ENCODE peak calls at places on chromosomes 3 and 15, in five cellular contexts. U is PC-3, E is MM.1S, F is HCT116, T is neural progenitor cell. N is an unnamed sample.

GRCh38 chr3:9179826-9180763 is 69.4 kb downstream of the SRGAP3 start:
- DNase-seq in E (no peak), T (no peak), F (no peak), U (no peak), N (no peak)

GRCh38 chr3:65101450-65101849 is 413.6 kb upstream of the ADAMTS9 start:
- DNase-seq in U (no peak), F (no peak), T (no peak), E (no peak), N (no peak)

GRCh38 chr3:18237251-18238005 is 187.7 kb downstream of the SATB1 start:
- DNase-seq in F (peak), E (no peak), U (peak), T (no peak), N (peak)

GRCh38 chr3:14577897-14578296 is 37.8 kb upstream of the GRIP2 start:
- DNase-seq in T (no peak), U (peak), F (no peak), E (no peak), N (no peak)

GRCh38 chr3:171810278-171811058 is at the start of gene PLD1:
- DNase-seq in E (peak), F (peak), U (peak), T (peak), N (peak)

GRCh38 chr3:172538368-172539264 is 15.4 kb upstream of the TNFSF10 start:
- DNase-seq in F (no peak), T (no peak), E (no peak), U (no peak), N (no peak)

GRCh38 chr3:55077726-55078125 is 149.9 kb upstream of the LRTM1 start:
- DNase-seq in T (no peak), F (no peak), E (no peak), U (no peak), N (no peak)

GRCh38 chr3:128884992-128885391 is 5.6 kb downstream of the ACAD9 start:
- DNase-seq in F (no peak), T (no peak), E (peak), U (no peak), N (no peak)

GRCh38 chr3:49556500-49557275 is 2.4 kb downstream of the BSN start:
- DNase-seq in F (no peak), T (no peak), E (no peak), U (no peak), N (no peak)
- TF ChIP-seq EZH2phosphoT487 in F (no peak), T (no peak), E (no peak), U (no peak), N (no peak)

GRCh38 chr3:10992017-10992945 is at the start of gene SLC6A1:
- DNase-seq in U (no peak), F (no peak), E (no peak), T (peak), N (peak)
- TF ChIP-seq EZH2 in U (no peak), F (no peak), E (no peak), T (no peak), N (peak)

GRCh38 chr3:12948891-12949711 is 107.7 kb upstream of the RPL32 start:
- DNase-seq in F (peak), T (no peak), U (peak), E (no peak), N (peak)

GRCh38 chr3:12946661-12947316 is 105.4 kb upstream of the RPL32 start:
- DNase-seq in F (no peak), T (no peak), U (no peak), E (no peak), N (peak)

GRCh38 chr3:12948371-12948770 is 107.0 kb upstream of the RPL32 start:
- DNase-seq in U (no peak), T (no peak), F (no peak), E (no peak), N (peak)

GRCh38 chr3:12946134-12946533 is 104.8 kb upstream of the RPL32 start:
- DNase-seq in F (no peak), E (no peak), T (no peak), U (no peak), N (no peak)

GRCh38 chr3:12947504-12948369 is 106.4 kb upstream of the RPL32 start:
- DNase-seq in T (no peak), F (no peak), E (no peak), U (peak), N (peak)
- H3K9ac ChIP-seq in T (no peak), F (peak), E (no peak), U (no peak), N (peak)

DNA sequence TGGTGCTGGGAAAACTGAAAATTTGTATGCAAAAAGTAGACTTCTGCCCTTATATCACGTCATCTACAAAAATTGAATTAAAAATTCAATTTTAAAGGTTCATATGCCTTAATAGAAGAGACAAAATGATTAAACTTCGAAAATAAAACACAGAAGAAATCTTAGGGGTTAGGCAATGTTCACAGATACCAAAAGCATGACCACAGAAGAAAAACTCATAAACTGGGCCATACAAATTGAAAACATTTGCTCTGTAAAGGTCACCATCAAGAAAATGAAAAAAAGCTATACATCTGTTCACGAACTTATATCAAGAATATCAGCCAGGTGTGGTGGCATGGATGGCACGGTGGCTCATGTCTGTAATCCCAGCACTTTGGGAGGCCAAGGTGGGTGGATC is 245.1 kb downstream of the PCCB start:
- DNase-seq in E (no peak), U (no peak), T (no peak), F (no peak), N (peak)
- TF ChIP-seq EZH2phosphoT487 in E (no peak), U (no peak), T (no peak), F (no peak), N (no peak)

GRCh38 chr3:71271616-71272015 is 311.9 kb downstream of the FOXP1 start:
- DNase-seq in U (no peak), F (no peak), T (no peak), E (no peak), N (no peak)

GRCh38 chr3:71281173-71281738 is 302.3 kb downstream of the FOXP1 start:
- DNase-seq in E (no peak), T (no peak), U (no peak), F (no peak), N (no peak)

GRCh38 chr3:71276531-71276930 is 307.0 kb downstream of the FOXP1 start:
- DNase-seq in U (no peak), T (no peak), F (no peak), E (no peak), N (no peak)
- TF ChIP-seq EZH2 in U (no peak), T (no peak), F (no peak), E (no peak), N (no peak)

GRCh38 chr15:67134577-67135492 is 69.4 kb downstream of the SMAD3 start:
- DNase-seq in E (no peak), U (no peak), T (no peak), F (no peak), N (no peak)
- H3K9ac ChIP-seq in E (peak), U (no peak), T (no peak), F (peak), N (peak)

DNA sequence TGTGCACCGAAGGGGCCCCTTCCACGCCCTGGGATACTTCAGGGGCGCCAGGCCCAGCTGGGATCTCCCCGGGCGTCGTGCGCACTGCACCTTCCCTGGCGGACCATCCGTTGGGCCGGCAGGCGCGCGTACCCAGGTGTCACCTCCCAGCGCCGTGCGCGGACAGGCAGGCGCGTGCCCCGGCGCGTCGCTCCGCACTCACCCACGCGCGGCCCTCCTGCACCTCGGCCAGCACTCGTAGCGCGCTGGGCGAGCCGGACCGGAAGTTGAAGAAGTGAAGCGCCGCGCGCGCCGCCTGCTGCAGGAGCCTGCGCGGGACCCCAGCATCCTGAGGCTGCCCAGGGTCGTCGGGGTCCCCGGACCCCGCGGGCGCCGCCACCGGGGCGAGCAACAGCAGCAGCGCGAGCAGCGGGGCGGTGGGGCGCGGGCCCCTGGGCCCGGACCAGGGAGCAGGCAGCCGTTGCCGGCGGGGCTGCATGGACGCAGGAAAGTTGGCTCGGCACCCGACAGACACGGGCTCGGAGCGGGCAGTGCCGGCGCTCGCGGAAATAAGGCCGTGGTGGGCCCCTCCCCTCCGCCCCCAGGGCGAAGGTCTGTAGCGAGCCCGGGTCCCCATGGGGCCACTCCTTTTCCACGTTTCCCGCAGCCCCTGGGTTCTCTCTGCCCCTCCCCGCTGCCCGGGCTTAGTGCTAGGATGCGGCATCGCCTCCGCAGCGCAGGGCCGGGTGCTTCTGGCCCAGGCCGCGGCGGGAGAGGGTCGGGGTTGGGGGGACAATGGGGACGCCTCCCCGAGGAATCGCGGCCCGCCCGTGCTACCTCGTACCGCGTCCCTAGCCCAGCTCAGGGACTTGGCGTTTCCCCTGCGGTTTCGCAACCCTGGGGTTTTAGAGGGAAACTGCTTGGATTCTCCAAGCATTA is at the start of gene RARRES1:
- DNase-seq in E (no peak), T (peak), U (no peak), F (no peak), N (peak)
- TF ChIP-seq EZH2phosphoT487 in E (no peak), T (no peak), U (no peak), F (no peak), N (no peak)

GRCh38 chr15:96418146-96418545 is 87.6 kb downstream of the NR2F2 start:
- DNase-seq in U (no peak), T (no peak), F (no peak), E (no peak), N (no peak)

GRCh38 chr15:96416218-96416933 is 85.9 kb downstream of the NR2F2 start:
- DNase-seq in F (no peak), U (no peak), T (peak), E (no peak), N (no peak)

GRCh38 chr15:96415513-96416217 is 85.2 kb downstream of the NR2F2 start:
- DNase-seq in T (no peak), F (no peak), U (no peak), E (no peak), N (no peak)

GRCh38 chr15:96416934-96417759 is 86.6 kb downstream of the NR2F2 start:
- DNase-seq in E (no peak), U (no peak), T (peak), F (no peak), N (peak)

DNA sequence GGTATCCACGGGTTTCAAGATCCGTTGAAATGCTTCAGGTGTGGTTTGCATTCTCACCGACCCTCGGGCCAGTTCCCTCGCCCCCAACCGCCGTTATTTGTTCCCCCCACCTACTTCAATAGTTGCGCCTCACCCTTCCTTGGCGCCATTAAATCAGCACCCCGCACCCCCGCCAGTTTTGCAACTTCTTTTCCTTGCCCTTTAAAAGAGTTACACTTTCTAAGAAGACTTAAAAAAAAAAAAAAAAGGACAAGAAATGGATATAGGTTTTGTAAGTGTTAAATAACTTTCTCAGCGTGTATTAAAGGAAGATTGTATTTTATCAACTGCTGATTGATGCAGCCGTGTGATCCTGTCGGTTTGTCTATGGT is 87.2 kb downstream of the NR2F2 start:
- DNase-seq in E (no peak), T (no peak), U (no peak), F (no peak), N (no peak)
- TF ChIP-seq EZH2 in E (no peak), T (peak), U (no peak), F (no peak), N (peak)

GRCh38 chr3:114033721-114034120 is 22.6 kb downstream of the CCDC191 start:
- DNase-seq in T (peak), U (no peak), F (no peak), E (no peak), N (no peak)

GRCh38 chr3:114035896-114036295 is 20.4 kb downstream of the CCDC191 start:
- DNase-seq in F (no peak), T (no peak), E (no peak), U (no peak), N (peak)

DNA sequence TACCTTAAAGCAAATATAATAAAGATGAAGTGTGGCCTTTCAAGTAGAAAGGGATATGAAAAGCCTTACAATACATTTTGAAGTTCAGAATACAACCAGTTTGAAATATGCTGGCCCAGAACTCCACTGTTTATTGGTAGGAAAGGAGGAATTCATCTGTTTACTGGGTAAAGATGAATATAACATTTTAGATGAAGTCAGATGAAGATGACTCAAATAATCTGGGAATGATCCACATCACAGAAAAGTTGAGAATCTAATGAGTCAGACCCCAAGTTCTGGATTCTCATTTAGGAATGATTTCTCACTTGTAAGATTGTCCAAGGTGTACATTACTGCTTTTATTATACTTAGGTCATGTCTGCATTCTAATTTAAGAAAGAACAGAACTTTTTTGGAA is 21.2 kb downstream of the CCDC191 start:
- DNase-seq in E (no peak), T (no peak), F (no peak), U (peak), N (peak)
- H3K9ac ChIP-seq in E (no peak), T (no peak), F (no peak), U (no peak), N (no peak)

DNA sequence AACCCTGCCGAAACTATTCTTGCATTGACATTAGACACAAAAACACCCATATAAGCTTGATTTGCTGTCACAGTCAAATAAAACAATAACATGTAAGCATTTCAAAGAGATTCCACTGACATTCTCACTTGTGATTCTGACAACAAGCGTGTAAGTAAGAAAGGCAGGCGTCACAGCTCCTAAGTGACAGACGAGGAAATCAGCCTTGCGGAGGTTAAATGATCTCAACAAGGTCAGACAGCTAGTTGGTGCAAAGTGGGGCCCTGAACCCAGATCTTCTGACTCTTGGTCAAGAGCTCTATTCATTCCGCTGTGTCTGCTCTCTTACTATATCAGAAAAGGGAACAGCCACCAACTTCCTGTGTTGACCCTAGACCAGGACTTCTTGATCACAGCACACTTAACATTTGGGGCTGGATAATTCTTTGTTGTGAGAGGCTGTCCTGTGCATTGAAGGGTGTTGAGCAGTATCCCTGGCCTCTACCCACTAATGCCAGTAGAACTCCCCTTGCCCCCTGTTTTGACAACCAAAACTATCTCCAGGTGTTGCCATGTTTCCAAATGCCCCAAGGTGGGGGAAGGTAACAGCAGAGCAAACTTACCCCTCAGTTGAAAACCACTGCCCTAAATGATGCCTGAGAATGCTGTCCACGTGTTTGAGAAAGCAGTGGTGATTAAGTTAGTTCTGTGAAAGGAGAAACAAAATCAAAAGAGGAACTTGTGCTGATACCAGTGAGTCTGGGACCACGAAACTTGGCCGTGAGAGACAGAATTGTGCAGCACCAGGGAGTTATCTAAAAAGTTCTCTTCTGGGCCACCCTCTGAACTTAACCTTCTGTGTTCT is 86.1 kb downstream of the LIPC start:
- DNase-seq in U (no peak), T (no peak), E (peak), F (no peak), N (no peak)
- TF ChIP-seq EZH2phosphoT487 in U (no peak), T (no peak), E (no peak), F (no peak), N (no peak)

N was measured in GM23248.